ENCODE peak calls at places on chromosomes 12 and 14, in six cellular contexts. J is SK-N-SH, M is A549, Q is endothelial cell of umbilical vein, V is K562, L is WTC11. S is an unnamed sample.
A peak's percentile ranks its signal among the peaks of the same experiment; 100 is the strongest.

GRCh38 chr12:66115083-66115600 is 15.4 kb downstream of the LLPH start:
- DNase-seq in J (no peak), M (no peak), Q (no peak), V (no peak), L (no peak), S (no peak)

GRCh38 chr12:38744056-38744455 is 161.3 kb downstream of the CPNE8 start:
- DNase-seq in J (no peak), M (no peak), Q (no peak), V (no peak), L (no peak), S (no peak)

GRCh38 chr12:7188557-7189397 is 709 bp upstream of the PEX5 start:
- DNase-seq in J (peak; percentile 75), M (peak; percentile 79), Q (peak; percentile 95), V (peak; percentile 71), L (peak; percentile 91), S (peak; percentile 60)

GRCh38 chr14:34539407-34540180 is at the start of gene EAPP:
- DNase-seq in J (peak; percentile 96), M (peak; percentile 93), Q (peak; percentile 96), V (peak; percentile 96), L (peak; percentile 96), S (peak; percentile 95)

GRCh38 chr12:81610955-81611889 is 147.9 kb downstream of the PPFIA2 start:
- DNase-seq in J (peak; percentile 15), M (peak; percentile 3), Q (peak; percentile 2), V (peak; percentile 0), L (peak; percentile 12), S (no peak)

GRCh38 chr12:124695861-124696260 is 128.4 kb upstream of the NCOR2 start:
- DNase-seq in J (no peak), M (no peak), Q (no peak), V (no peak), L (no peak), S (no peak)

GRCh38 chr12:104376650-104377506 is 73.3 kb downstream of the EID3 start:
- DNase-seq in J (no peak), M (no peak), Q (no peak), V (no peak), L (no peak), S (no peak)

GRCh38 chr14:90511795-90512331 is 115.0 kb downstream of the CALM1 start:
- DNase-seq in J (no peak), M (no peak), Q (no peak), V (no peak), L (no peak), S (no peak)

GRCh38 chr12:83893101-83893500 is 1019.5 kb downstream of the SLC6A15 start:
- DNase-seq in J (no peak), M (no peak), Q (no peak), V (no peak), L (no peak), S (no peak)

GRCh38 chr12:5567021-5567744 is 135.3 kb downstream of the NTF3 start:
- DNase-seq in J (peak; percentile 19), M (no peak), Q (no peak), V (no peak), L (no peak), S (no peak)

GRCh38 chr12:39616251-39616650 is 3.4 kb downstream of the ABCD2 start:
- DNase-seq in J (no peak), M (no peak), Q (no peak), V (no peak), L (no peak), S (no peak)

GRCh38 chr14:95956601-95957460 is 80.2 kb downstream of the TUNAR start:
- DNase-seq in J (no peak), M (no peak), Q (no peak), V (no peak), L (no peak), S (no peak)

GRCh38 chr12:32868885-32869284 is 27.7 kb downstream of the PKP2 start:
- DNase-seq in J (no peak), M (no peak), Q (no peak), V (no peak), L (no peak), S (no peak)

GRCh38 chr14:81449114-81449513 is 49.0 kb upstream of the STON2 start:
- DNase-seq in J (no peak), M (no peak), Q (no peak), V (no peak), L (no peak), S (no peak)

GRCh38 chr12:65685514-65685913 is 138.8 kb upstream of the HMGA2 start:
- DNase-seq in J (peak; percentile 7), M (no peak), Q (peak; percentile 63), V (peak; percentile 34), L (no peak), S (peak; percentile 29)

DNA sequence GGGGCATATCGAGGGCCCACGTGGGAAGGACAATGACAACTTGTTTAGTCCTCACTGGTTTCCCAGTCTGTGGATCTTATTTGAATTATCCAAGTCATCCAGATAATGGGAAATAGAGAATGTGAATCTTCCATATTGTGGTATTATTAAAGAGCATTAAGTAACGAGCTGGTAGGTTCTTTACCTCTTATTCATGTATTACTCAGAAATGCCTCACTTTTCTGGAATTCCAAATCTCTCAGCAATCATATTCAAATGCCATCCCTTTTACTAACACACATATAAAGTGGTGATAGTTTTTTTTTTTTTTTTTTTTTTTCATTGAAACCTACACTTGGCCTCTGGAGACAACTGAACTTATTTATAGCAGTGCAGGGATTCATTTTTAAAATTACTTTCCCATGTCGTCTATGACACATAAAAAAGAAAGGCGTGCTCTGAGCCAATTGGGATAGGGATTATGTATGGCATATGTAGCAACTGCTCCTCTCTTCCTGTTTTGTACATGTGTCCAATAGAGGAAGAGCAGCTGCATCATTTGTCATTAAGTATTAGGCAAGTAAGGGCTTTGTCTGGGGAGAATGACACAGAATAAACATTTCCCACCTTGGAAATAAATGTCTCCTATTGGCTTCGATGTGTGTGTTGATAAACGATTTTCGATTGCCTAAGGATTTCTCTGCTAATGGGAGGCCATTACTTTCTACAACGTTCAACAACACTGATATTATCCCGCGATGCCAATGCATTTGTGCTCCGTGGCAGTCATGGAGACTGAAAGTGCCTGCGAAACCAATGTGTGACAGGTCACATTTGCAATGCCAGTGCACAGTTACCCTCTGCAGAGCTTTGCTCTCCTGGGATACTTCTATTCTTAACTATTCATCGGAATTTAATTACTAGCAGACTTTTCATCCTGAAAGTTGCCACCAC is 78.6 kb upstream of the IFNG-AS1 start:
- DNase-seq in J (no peak), M (peak; percentile 14), Q (no peak), V (no peak), L (no peak), S (no peak)
- TF ChIP-seq MAX in J (peak; percentile 9), M (no peak), Q (no peak), V (no peak), L (no peak), S (no peak)

DNA sequence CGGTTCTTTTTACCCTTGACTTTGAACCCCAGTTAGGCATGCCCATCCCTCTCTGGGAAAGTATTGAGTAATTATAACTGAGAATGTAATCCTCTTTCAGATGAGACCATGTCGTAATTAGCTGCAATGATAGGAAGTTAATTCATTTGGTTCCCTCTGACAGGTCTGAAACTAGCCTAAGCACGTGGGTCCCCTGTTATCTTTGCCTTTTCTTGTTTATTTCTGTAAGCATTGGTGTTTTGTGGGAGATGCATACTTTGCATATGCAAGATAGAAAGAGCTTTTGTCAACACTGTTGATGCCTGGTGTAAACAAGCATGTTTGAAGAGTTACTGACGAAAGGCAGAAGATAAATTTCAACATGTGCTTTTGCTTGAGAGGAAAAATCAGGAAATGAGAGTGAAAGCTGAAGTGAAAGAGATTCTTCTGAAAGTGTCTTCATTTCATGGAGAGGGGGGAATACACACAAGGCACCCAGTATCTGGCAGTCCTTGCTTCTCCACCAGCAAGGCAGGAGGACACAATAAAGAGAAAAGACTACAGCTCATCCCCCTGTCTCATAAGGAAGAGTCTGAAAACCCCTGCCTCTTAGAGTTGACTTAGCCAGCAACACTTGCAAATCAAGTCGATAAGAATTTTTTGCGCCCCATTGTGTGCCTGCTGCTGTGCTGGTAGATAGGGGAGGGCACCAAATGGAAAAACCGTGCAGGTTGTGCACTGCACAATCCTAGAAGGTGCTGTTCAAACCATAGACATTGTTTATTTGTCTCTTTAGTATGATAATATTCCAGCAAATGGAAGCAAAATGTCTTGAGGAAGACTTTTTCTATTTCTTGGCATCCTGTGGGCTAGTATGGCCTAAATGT is 77.8 kb downstream of the SLC24A4 start:
- DNase-seq in J (no peak), M (no peak), Q (no peak), V (no peak), L (no peak), S (no peak)
- TF ChIP-seq MAX in J (no peak), M (no peak), Q (no peak), V (no peak), L (no peak), S (no peak)

GRCh38 chr12:8771072-8771471 is 51.3 kb upstream of the A2ML1 start:
- DNase-seq in J (no peak), M (no peak), Q (no peak), V (no peak), L (no peak), S (no peak)
- TF ChIP-seq MAX in J (no peak), M (no peak), Q (no peak), V (no peak), L (no peak), S (no peak)

DNA sequence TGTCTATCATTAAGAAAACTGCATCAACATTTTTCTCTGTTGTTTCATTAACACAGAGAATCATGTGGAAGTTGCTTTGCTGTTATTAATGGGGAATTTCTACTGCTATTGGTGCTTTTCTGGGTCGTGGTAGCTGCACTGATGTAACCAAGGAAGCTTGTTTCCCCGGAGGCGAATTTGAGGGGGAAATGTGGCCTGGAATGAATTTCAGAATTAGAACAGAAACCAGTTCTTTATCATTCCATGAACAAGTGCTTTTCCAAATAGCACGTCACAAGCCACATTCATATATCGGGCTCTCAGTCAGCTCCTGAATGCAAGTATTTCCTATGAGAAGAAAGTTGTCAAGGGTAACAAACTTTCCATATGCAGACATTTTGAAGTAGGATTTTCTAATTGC is 1353.1 kb downstream of the AACS start:
- DNase-seq in J (peak; percentile 20), M (no peak), Q (no peak), V (no peak), L (no peak), S (no peak)
- TF ChIP-seq MAX in J (no peak), M (no peak), Q (no peak), V (no peak), L (no peak), S (no peak)

DNA sequence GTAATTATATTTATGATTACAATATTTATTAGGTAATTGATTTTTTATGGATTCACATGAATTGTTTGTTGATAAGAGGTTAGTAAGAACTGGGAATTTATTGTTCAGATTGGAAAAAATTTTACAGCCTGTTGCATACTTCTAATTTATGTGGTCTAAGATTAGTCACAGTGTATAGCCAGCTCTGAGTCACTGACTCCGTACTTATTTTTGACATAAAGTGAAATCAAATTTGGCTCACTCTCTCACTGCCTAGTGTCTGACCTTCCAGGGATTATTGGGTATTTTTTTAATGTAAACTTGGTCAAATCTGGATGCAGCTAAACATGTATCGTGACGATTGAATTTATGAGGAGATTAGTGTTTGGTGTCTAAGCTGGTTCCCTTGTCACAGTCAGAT is 109.3 kb downstream of the PTPRQ start:
- DNase-seq in J (no peak), M (peak; percentile 9), Q (peak; percentile 74), V (no peak), L (no peak), S (peak; percentile 61)
- TF ChIP-seq MAX in J (no peak), M (no peak), Q (no peak), V (no peak), L (no peak), S (no peak)

DNA sequence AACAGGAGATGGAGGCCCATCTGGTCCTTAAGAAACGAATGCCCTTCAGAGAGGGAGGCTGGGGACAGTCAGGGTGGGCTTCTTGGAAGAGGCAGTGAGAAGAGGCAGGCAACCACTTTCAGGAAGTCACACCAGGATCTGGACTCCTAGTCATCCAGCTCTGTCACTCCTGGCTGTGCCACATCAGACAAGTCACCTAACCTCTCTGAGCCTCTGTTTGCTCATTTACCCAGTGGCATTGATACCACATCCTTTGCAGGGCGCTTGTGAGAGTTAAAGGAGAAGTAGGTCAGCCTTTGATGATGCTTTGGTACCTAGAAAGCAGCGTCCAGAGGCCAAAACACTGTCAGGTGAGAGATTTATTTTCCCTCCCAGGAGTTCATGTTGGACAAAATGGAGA is 11.1 kb downstream of the CCDC197 start:
- DNase-seq in J (no peak), M (no peak), Q (no peak), V (no peak), L (no peak), S (no peak)
- TF ChIP-seq MAX in J (no peak), M (no peak), Q (no peak), V (no peak), L (no peak), S (no peak)

S was measured in HCT116.